ENCODE peak calls at places on chromosomes 13 and 19, in nine cellular contexts. Z is prostate gland, Y is IMR-90, A is HCT116, X is body of pancreas, R is uterus, G is GM12892, D is heart left ventricle, B is H1. M is an unnamed sample.

GRCh38 chr13:39565036-39565949 is 37.7 kb downstream of the LHFPL6 start:
- DNase-seq in Z (no peak), B (peak), R (peak), D (no peak), A (peak), X (no peak), Y (peak), G (no peak), M (no peak)

GRCh38 chr13:90545070-90545840 is 802.2 kb upstream of the MIR17HG start:
- DNase-seq in D (no peak), X (peak), A (no peak), Y (no peak), G (no peak), B (no peak), R (no peak), Z (no peak), M (peak)

GRCh38 chr13:35797244-35797643 is 320.8 kb upstream of the MAB21L1 start:
- DNase-seq in R (no peak), X (no peak), G (no peak), D (no peak), B (no peak), Y (no peak), A (no peak), Z (no peak), M (no peak)

GRCh38 chr13:109196896-109197295 is 567.5 kb downstream of the MYO16 start:
- DNase-seq in G (no peak), D (no peak), X (no peak), B (no peak), R (no peak), A (peak), Y (no peak), Z (no peak), M (no peak)

GRCh38 chr19:18768997-18769891 is 21.9 kb downstream of the COMP start:
- DNase-seq in B (no peak), Z (no peak), A (no peak), Y (no peak), R (no peak), D (no peak), X (no peak), G (no peak), M (no peak)

GRCh38 chr13:79937311-79938243 is 403.3 kb downstream of the SPRY2 start:
- DNase-seq in A (no peak), Y (no peak), G (no peak), D (no peak), X (no peak), Z (no peak), R (no peak), B (no peak), M (no peak)

GRCh38 chr13:80374453-80374852 is 33.5 kb upstream of the SPRY2 start:
- DNase-seq in Y (no peak), D (peak), Z (no peak), G (no peak), B (no peak), A (no peak), X (peak), R (peak), M (no peak)

GRCh38 chr19:18865973-18866799 is 29.8 kb downstream of the CERS1 start:
- DNase-seq in G (peak), A (no peak), R (peak), B (no peak), Z (peak), X (peak), Y (peak), D (no peak), M (peak)

GRCh38 chr19:31351212-31352193 is 2.3 kb upstream of the TSHZ3 start:
- DNase-seq in R (peak), A (no peak), B (no peak), X (peak), G (no peak), D (peak), Z (peak), Y (peak), M (no peak)

GRCh38 chr13:41546372-41547252 is 89.3 kb downstream of the RGCC start:
- DNase-seq in Z (no peak), A (no peak), B (no peak), R (no peak), D (no peak), X (no peak), G (no peak), Y (peak), M (no peak)

GRCh38 chr13:22173605-22174004 is 502.7 kb downstream of the FGF9 start:
- DNase-seq in X (no peak), R (no peak), B (no peak), Z (no peak), Y (peak), G (no peak), D (no peak), A (peak), M (no peak)

GRCh38 chr19:10533656-10534386 is 9.9 kb upstream of the ATG4D start:
- DNase-seq in D (no peak), Y (peak), B (no peak), G (no peak), R (no peak), X (no peak), A (no peak), Z (no peak), M (no peak)

GRCh38 chr19:16885166-16885565 is 3.6 kb upstream of the F2RL3 start:
- DNase-seq in B (no peak), D (no peak), Z (no peak), Y (no peak), X (no peak), G (no peak), A (no peak), R (no peak), M (no peak)
- TF ChIP-seq POLR2A in B (no peak), D (no peak), Z (no peak), Y (no peak), X (no peak), G (no peak), A (no peak), R (no peak), M (no peak)

GRCh38 chr19:52221031-52221430 is 31.2 kb downstream of the PPP2R1A start:
- DNase-seq in D (no peak), B (no peak), X (no peak), Z (no peak), A (no peak), R (no peak), G (no peak), Y (no peak), M (no peak)
- TF ChIP-seq POLR2A in D (no peak), B (no peak), X (no peak), Z (no peak), A (no peak), R (no peak), G (no peak), Y (no peak), M (no peak)

GRCh38 chr19:45424191-45425058 is 708 bp upstream of the ERCC1 start:
- DNase-seq in R (peak), Y (peak), X (peak), G (no peak), A (peak), D (peak), B (no peak), Z (peak), M (peak)

GRCh38 chr19:45421953-45422498 is 1.7 kb downstream of the ERCC1 start:
- DNase-seq in G (no peak), Z (no peak), B (no peak), D (peak), A (no peak), R (no peak), X (no peak), Y (no peak), M (no peak)

GRCh38 chr19:45423033-45423588 is 606 bp downstream of the ERCC1 start:
- DNase-seq in D (no peak), A (no peak), B (no peak), Y (no peak), G (no peak), X (no peak), R (no peak), Z (no peak), M (no peak)

GRCh38 chr19:45420871-45421270 is 2.8 kb downstream of the ERCC1 start:
- DNase-seq in B (no peak), X (no peak), D (peak), R (no peak), A (no peak), Z (no peak), G (no peak), Y (no peak), M (no peak)

DNA sequence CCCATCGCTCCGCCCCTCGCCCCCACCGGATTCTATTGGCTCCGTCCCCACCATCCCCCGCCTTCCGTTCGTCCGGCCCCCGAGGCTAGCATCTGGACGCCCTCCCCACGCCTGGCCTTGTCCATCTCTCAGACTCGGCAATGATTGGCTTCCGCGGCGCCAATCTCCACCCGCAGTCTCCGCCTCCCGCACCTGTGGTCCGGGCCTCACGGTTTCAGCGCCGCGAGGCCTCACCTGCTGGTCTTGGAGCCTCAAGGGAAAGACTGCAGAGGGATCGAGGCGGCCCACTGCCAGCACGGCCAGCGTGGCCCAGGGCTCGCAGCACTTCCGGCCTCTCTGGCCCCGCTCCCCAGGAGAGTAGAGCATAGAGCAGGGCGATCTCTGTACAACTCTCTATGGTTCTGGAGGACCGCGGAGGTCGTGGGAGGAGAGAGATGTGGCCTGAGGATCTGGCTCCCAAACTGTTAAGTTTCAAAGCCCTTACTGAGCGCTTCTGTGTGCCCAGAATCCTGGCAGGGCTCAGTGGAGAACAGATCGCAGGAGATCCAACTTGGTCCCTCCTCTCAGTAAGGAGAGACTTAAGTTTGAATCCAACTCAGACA is at the start of gene ERCC1:
- DNase-seq in Y (peak), Z (peak), B (peak), R (peak), A (peak), X (peak), G (peak), D (peak), M (peak)
- TF ChIP-seq POLR2A in Y (peak), Z (peak), B (peak), R (no peak), A (peak), X (peak), G (peak), D (peak), M (peak)

GRCh38 chr19:2044709-2045500 is 6.1 kb downstream of the MKNK2 start:
- DNase-seq in D (no peak), B (no peak), X (no peak), R (peak), A (no peak), G (no peak), Z (no peak), Y (no peak), M (no peak)
- TF ChIP-seq POLR2A in D (no peak), B (no peak), X (no peak), R (no peak), A (no peak), G (no peak), Z (no peak), Y (no peak), M (peak)

M was measured in erythroblast.